ENCODE peak calls at places on chromosomes 1 and 21, in six cellular contexts. Y, V, M, F, S and Q are unnamed samples.

GRCh38 chr1:61980561-61980960 is 214.1 kb upstream of the L1TD1 start:
- DNase-seq in Y (no peak), V (no peak), M (peak), F (no peak), S (no peak), Q (no peak)

GRCh38 chr1:233679030-233679429 is 65.1 kb downstream of the KCNK1 start:
- DNase-seq in Y (no peak), V (no peak), M (no peak), F (no peak), S (no peak), Q (no peak)

GRCh38 chr1:205268846-205269680 is 41.3 kb downstream of the TMCC2 start:
- DNase-seq in Y (no peak), V (no peak), M (no peak), F (no peak), S (no peak), Q (no peak)

GRCh38 chr1:241927321-241927720 is 30.2 kb upstream of the BECN2 start:
- DNase-seq in Y (no peak), V (no peak), M (no peak), F (no peak), S (no peak), Q (no peak)

GRCh38 chr1:58812926-58813325 is 29.1 kb upstream of the JUN start:
- DNase-seq in Y (no peak), V (peak), M (no peak), F (no peak), S (no peak), Q (no peak)

GRCh38 chr1:33374336-33375105 is 53.6 kb upstream of the A3GALT2 start:
- DNase-seq in Y (no peak), V (no peak), M (peak), F (no peak), S (no peak), Q (peak)

GRCh38 chr1:24751833-24752232 is 6.6 kb downstream of the CLIC4 start:
- DNase-seq in Y (no peak), V (no peak), M (no peak), F (no peak), S (no peak), Q (no peak)

GRCh38 chr1:152110860-152111514 is 4.3 kb downstream of the TCHH start:
- DNase-seq in Y (no peak), V (no peak), M (peak), F (no peak), S (peak), Q (peak)

GRCh38 chr1:90044346-90044745 is 49.4 kb downstream of the ZNF326 start:
- DNase-seq in Y (no peak), V (no peak), M (no peak), F (no peak), S (no peak), Q (no peak)

GRCh38 chr1:224059897-224060462 is 53.9 kb upstream of the FBXO28 start:
- DNase-seq in Y (no peak), V (no peak), M (no peak), F (no peak), S (no peak), Q (no peak)

GRCh38 chr1:100785399-100786082 is 66.0 kb downstream of the VCAM1 start:
- DNase-seq in Y (no peak), V (no peak), M (peak), F (no peak), S (no peak), Q (peak)

GRCh38 chr21:30234643-30235042 is 18.7 kb upstream of the CLDN8 start:
- DNase-seq in Y (no peak), V (no peak), M (peak), F (no peak), S (no peak), Q (no peak)

GRCh38 chr1:205183676-205184335 is 27.7 kb downstream of the DSTYK start:
- DNase-seq in Y (peak), V (no peak), M (peak), F (no peak), S (no peak), Q (peak)

GRCh38 chr1:167488786-167489185 is 29.5 kb downstream of the CD247 start:
- DNase-seq in Y (no peak), V (no peak), M (no peak), F (no peak), S (no peak), Q (no peak)

GRCh38 chr1:70084314-70084915 is 121.0 kb downstream of the LRRC40 start:
- DNase-seq in Y (no peak), V (no peak), M (peak), F (no peak), S (no peak), Q (peak)

DNA sequence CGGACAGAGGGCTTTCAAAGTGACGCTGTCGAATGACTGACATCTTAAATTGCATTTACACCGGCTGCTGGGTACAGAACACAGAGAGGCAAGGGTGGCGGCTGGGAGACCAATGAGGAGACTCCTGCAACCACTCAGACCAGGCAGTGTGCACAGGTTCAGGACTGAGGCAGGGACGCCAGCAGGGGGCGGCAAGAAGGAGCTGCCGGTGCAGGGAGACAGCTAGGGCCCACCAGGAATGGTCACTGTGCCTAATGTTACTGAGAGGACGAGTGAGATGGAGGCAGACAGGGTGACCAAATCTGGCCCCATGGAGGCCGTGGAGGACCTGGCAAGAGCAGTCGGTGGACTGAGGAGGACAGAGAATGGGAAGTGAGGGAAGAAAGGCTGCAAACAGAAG is 23.5 kb downstream of the GLIS1 start:
- DNase-seq in Y (no peak), V (no peak), M (peak), F (peak), S (peak), Q (peak)
- TF ChIP-seq CTCF in Y (peak), V (no peak), M (peak), F (no peak), S (peak), Q (peak)

DNA sequence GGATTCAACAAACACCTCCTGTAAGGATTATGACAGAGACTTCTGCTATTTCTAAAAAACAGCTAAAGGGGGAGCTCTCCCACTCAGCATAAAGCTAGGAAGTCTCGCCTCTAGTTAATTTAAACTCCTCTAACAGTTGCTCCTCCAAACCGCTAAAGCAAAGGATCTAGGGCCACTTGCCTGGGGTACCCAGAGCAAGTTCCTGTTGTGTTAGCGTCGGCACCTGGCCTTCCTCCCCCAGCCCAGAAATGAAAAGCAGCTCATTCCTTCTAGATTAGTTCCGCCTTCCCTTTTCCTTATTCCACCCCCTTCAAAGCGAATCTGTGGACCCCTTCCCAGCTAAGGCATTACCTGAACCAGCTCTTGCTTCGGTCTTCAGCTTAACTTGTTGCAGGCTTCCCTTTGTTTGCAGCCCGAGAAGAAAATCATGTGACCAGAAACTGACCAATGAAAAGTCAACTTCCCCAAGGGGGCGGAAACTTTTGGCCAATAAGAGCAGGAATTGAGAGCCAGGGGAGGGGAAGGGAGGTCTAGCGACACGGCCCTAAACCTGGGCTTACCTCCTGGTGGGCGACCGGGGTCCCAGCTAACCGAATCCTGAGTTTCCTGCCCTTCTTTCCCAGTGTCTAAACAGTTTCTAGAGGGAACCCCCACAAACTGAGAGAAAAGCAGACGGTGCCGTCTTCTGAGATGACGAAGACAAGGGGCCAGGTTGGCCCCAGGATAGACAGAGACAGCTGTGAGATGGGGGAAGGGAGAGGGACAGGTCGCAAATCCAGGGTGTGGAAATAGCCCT is at the start of gene PBXIP1:
- DNase-seq in Y (no peak), V (peak), M (peak), F (peak), S (peak), Q (peak)
- TF ChIP-seq CTCF in Y (peak), V (peak), M (peak), F (no peak), S (no peak), Q (peak)

GRCh38 chr1:226029568-226030225 is 30.6 kb upstream of the SDE2 start:
- DNase-seq in Y (no peak), V (no peak), M (no peak), F (no peak), S (no peak), Q (no peak)

GRCh38 chr1:226038661-226039060 is 23.9 kb upstream of the H3-3A start:
- DNase-seq in Y (no peak), V (no peak), M (no peak), F (no peak), S (no peak), Q (no peak)

GRCh38 chr1:226033599-226034390 is 28.7 kb upstream of the H3-3A start:
- DNase-seq in Y (no peak), V (no peak), M (no peak), F (no peak), S (no peak), Q (no peak)

GRCh38 chr1:226035915-226036314 is 26.6 kb upstream of the H3-3A start:
- DNase-seq in Y (no peak), V (no peak), M (no peak), F (no peak), S (no peak), Q (no peak)

DNA sequence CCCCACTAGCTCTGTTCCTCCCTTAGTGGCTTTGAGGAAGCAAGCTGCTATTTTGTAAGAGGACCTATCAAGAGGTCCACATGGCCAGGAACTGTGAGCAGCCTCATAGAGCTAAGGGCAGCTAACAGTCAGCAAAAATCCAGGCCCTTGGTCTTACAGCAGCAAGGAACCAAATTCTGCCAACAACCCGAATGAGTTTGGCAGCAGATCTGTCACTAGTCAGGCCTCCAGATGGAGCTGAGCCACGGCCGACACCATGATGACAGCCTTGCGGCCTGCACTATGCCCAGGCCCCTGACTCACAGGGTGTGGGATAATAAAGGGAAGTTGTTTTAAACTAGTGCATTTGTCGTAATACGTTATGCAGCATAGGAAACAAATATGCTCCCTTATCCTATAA is 28.0 kb upstream of the H3-3A start:
- DNase-seq in Y (peak), V (no peak), M (peak), F (no peak), S (no peak), Q (peak)
- TF ChIP-seq CTCF in Y (no peak), V (no peak), M (no peak), F (no peak), S (no peak), Q (no peak)

GRCh38 chr1:11676386-11677103 is 4.4 kb downstream of the MAD2L2 start:
- DNase-seq in Y (no peak), V (no peak), M (no peak), F (no peak), S (no peak), Q (no peak)
- TF ChIP-seq CTCF in Y (no peak), V (no peak), M (no peak), F (no peak), S (no peak), Q (peak)

GRCh38 chr21:32456497-32456918 is 44.0 kb downstream of the EVA1C start:
- DNase-seq in Y (no peak), V (no peak), M (peak), F (no peak), S (no peak), Q (peak)

GRCh38 chr21:32459972-32460371 is 47.5 kb downstream of the EVA1C start:
- DNase-seq in Y (no peak), V (no peak), M (peak), F (no peak), S (no peak), Q (no peak)

GRCh38 chr21:32455548-32455947 is 43.0 kb downstream of the EVA1C start:
- DNase-seq in Y (no peak), V (no peak), M (no peak), F (no peak), S (no peak), Q (no peak)

GRCh38 chr21:32457962-32458361 is 45.5 kb downstream of the EVA1C start:
- DNase-seq in Y (no peak), V (no peak), M (no peak), F (no peak), S (no peak), Q (no peak)

GRCh38 chr21:32457360-32457840 is 44.9 kb downstream of the EVA1C start:
- DNase-seq in Y (no peak), V (no peak), M (peak), F (no peak), S (no peak), Q (no peak)
- TF ChIP-seq CTCF in Y (peak), V (no peak), M (peak), F (no peak), S (no peak), Q (no peak)

GRCh38 chr1:210360852-210361477 is 32.3 kb downstream of the HHAT start:
- DNase-seq in Y (peak), V (no peak), M (peak), F (no peak), S (no peak), Q (peak)
- TF ChIP-seq CTCF in Y (peak), V (peak), M (peak), F (peak), S (peak), Q (peak)

GRCh38 chr1:30343562-30343961 is 379.8 kb downstream of the MATN1 start:
- DNase-seq in Y (no peak), V (no peak), M (no peak), F (no peak), S (no peak), Q (no peak)

GRCh38 chr1:30338765-30339164 is 384.6 kb downstream of the MATN1 start:
- DNase-seq in Y (no peak), V (no peak), M (no peak), F (no peak), S (no peak), Q (no peak)

GRCh38 chr1:30339866-30340265 is 383.5 kb downstream of the MATN1 start:
- DNase-seq in Y (no peak), V (no peak), M (no peak), F (no peak), S (no peak), Q (no peak)

GRCh38 chr1:30342535-30343141 is 380.7 kb downstream of the MATN1 start:
- DNase-seq in Y (no peak), V (no peak), M (no peak), F (no peak), S (no peak), Q (no peak)

GRCh38 chr1:30340934-30341333 is 382.5 kb downstream of the MATN1 start:
- DNase-seq in Y (no peak), V (no peak), M (no peak), F (no peak), S (no peak), Q (no peak)
- TF ChIP-seq CTCF in Y (no peak), V (no peak), M (no peak), F (no peak), S (no peak), Q (no peak)